ENCODE peak calls at places on chromosome X, in four cellular contexts. H is body of pancreas; V is cardiac muscle cell; U is CD4-positive, alpha-beta memory T cell. Y is an unnamed sample.

GRCh38 chrX:1685460-1685859 is 70.6 kb downstream of the ASMT start:
- DNase-seq in V (no peak), U (no peak), H (no peak), Y (no peak)

GRCh38 chrX:46770817-46771163 is 11.9 kb upstream of the SLC9A7 start:
- DNase-seq in V (no peak), U (no peak), H (no peak), Y (no peak)

GRCh38 chrX:47172549-47172948 is 21.1 kb upstream of the UBA1 start:
- DNase-seq in H (no peak), V (no peak), U (no peak), Y (no peak)

GRCh38 chrX:18877472-18877871 is 106.4 kb downstream of the PHKA2 start:
- DNase-seq in U (no peak), H (no peak), V (no peak), Y (no peak)

GRCh38 chrX:2500091-2500680 is 590 bp downstream of the DHRSX start:
- DNase-seq in H (peak; percentile 40), V (peak; percentile 49), U (peak; percentile 16), Y (peak; percentile 33)

GRCh38 chrX:131059231-131059630 is 1.1 kb downstream of the ARHGAP36 start:
- DNase-seq in U (no peak), H (no peak), V (no peak), Y (no peak)

GRCh38 chrX:78092296-78092695 is 11.8 kb upstream of the PGK1 start:
- DNase-seq in U (no peak), H (no peak), V (peak; percentile 52), Y (no peak)

GRCh38 chrX:122626871-122627270 is 557.2 kb upstream of the GRIA3 start:
- DNase-seq in U (no peak), H (no peak), V (no peak), Y (no peak)

GRCh38 chrX:23332101-23332887 is 2.4 kb upstream of the PTCHD1 start:
- DNase-seq in V (peak; percentile 21), U (no peak), H (no peak), Y (peak; percentile 27)

GRCh38 chrX:38799995-38800394 is 1.3 kb upstream of the MID1IP1 start:
- DNase-seq in H (peak; percentile 29), V (no peak), U (no peak), Y (no peak)

GRCh38 chrX:40171513-40172168 is 73.9 kb upstream of the BCOR start:
- DNase-seq in H (no peak), U (no peak), V (peak; percentile 63), Y (peak; percentile 61)

GRCh38 chrX:75303795-75304194 is 29.9 kb downstream of the UPRT start:
- DNase-seq in V (no peak), H (no peak), U (no peak), Y (no peak)

GRCh38 chrX:64456828-64457227 is 61.6 kb upstream of the MTMR8 start:
- DNase-seq in H (no peak), V (no peak), U (no peak), Y (no peak)
- H3K4me1 ChIP-seq in H (no peaks in the 10 kb centered on the region), V (no peaks in the 10 kb centered on the region), U (no peaks in the 10 kb centered on the region), Y (no peaks in the 10 kb centered on the region)

DNA sequence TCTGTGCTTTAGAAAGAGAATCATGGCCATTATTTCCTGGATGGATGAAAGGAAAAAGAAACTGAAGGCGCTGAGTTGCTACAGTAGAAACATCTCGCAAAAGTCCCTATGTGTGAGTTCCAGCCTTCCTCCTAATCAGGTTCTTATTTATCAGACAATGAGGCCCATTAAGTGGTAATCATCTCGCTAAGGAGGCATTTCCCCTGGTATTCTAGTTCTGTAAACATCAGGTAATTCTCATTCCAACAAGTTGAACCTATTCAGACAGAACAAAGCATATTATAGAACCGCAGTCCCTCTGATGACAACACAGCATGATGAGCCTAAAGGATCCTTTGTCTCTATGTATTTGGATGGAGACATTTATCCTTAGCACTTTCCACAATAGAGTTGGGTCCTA is 205.7 kb upstream of the MAOA start:
- DNase-seq in V (no peak), U (no peak), H (no peak), Y (no peak)
- H3K4me1 ChIP-seq in V (no peaks in the 10 kb centered on the region), U (no peaks in the 10 kb centered on the region), H (no peaks in the 10 kb centered on the region), Y (no peaks in the 10 kb centered on the region)

GRCh38 chrX:44903107-44903506 is 30.1 kb downstream of the KDM6A start:
- DNase-seq in U (no peak), V (no peak), H (no peak), Y (no peak)
- H3K4me1 ChIP-seq in U (peaks cover 48% of the 10 kb centered on the region), V (no peaks in the 10 kb centered on the region), H (peaks cover 31% of the 10 kb centered on the region), Y (peaks cover 40% of the 10 kb centered on the region)

GRCh38 chrX:154012336-154012991 is 7.2 kb downstream of the IRAK1 start:
- DNase-seq in H (peak; percentile 58), V (no peak), U (no peak), Y (no peak)
- H3K4me1 ChIP-seq in H (peaks cover 38% of the 10 kb centered on the region), V (no peaks in the 10 kb centered on the region), U (peaks cover 7% of the 10 kb centered on the region), Y (no peaks in the 10 kb centered on the region)